ENCODE peak calls at places on chromosome 3, in five cellular contexts. D, R, W, T and X are unnamed samples.

GRCh38 chr3:458614-459375 is 262.2 kb downstream of the CHL1 start:
- DNase-seq in D (no peak), W (no peak), R (no peak), T (no peak), X (no peak)

GRCh38 chr3:71172951-71173350 is 410.6 kb downstream of the FOXP1 start:
- DNase-seq in D (no peak), R (no peak), T (no peak), W (no peak), X (no peak)

GRCh38 chr3:149783576-149783975 is 8.8 kb downstream of the ANKUB1 start:
- DNase-seq in R (peak; percentile 10), W (no peak), D (peak; percentile 61), T (no peak), X (peak; percentile 29)

GRCh38 chr3:15205934-15206661 is at the start of gene CAPN7:
- DNase-seq in W (peak; percentile 88), R (peak; percentile 91), D (peak; percentile 96), T (peak; percentile 98), X (peak; percentile 98)

GRCh38 chr3:3170998-3171397 is 8.5 kb downstream of the CRBN start:
- DNase-seq in R (peak; percentile 40), T (no peak), W (peak; percentile 48), D (peak; percentile 58), X (no peak)

GRCh38 chr3:153458881-153459280 is 296.9 kb downstream of the RAP2B start:
- DNase-seq in D (no peak), T (no peak), W (no peak), R (no peak), X (no peak)

GRCh38 chr3:181564222-181564621 is 147.5 kb upstream of the SOX2 start:
- DNase-seq in R (no peak), T (no peak), W (no peak), D (no peak), X (no peak)

GRCh38 chr3:30681276-30682211 is 75.1 kb downstream of the TGFBR2 start:
- DNase-seq in D (peak; percentile 90), R (no peak), W (no peak), T (peak; percentile 40), X (no peak)

GRCh38 chr3:134918448-134918847 is 123.4 kb downstream of the EPHB1 start:
- DNase-seq in D (no peak), W (no peak), R (no peak), T (no peak), X (no peak)

GRCh38 chr3:45199837-45200648 is 26.0 kb downstream of the TMEM158 start:
- DNase-seq in R (peak; percentile 95), D (peak; percentile 96), T (no peak), W (peak; percentile 41), X (peak; percentile 85)

GRCh38 chr3:152323834-152324233 is 55.1 kb downstream of the MBNL1 start:
- DNase-seq in D (no peak), R (no peak), T (no peak), W (no peak), X (no peak)

GRCh38 chr3:17640466-17640865 is 102.0 kb downstream of the TBC1D5 start:
- DNase-seq in T (no peak), D (peak; percentile 26), W (no peak), R (no peak), X (no peak)

GRCh38 chr3:124812291-124813265 is 74.6 kb downstream of the ITGB5 start:
- DNase-seq in T (peak; percentile 72), D (peak; percentile 90), R (peak; percentile 42), W (no peak), X (peak; percentile 93)

GRCh38 chr3:127226946-127227842 is 34.3 kb downstream of the PRR23E start:
- DNase-seq in T (no peak), R (peak; percentile 77), W (peak; percentile 68), D (peak; percentile 6), X (no peak)

GRCh38 chr3:48269592-48269991 is 28.7 kb downstream of the ZNF589 start:
- DNase-seq in W (no peak), D (no peak), T (no peak), R (no peak), X (no peak)

GRCh38 chr3:45140392-45140791 is 5.8 kb downstream of the CDCP1 start:
- DNase-seq in W (no peak), D (peak; percentile 86), R (peak; percentile 25), T (no peak), X (peak; percentile 91)

GRCh38 chr3:69273895-69274294 is 112.0 kb downstream of the FRMD4B start:
- DNase-seq in T (no peak), W (no peak), D (no peak), R (no peak), X (no peak)

GRCh38 chr3:176554791-176555330 is 642.4 kb downstream of the TBL1XR1 start:
- DNase-seq in W (no peak), D (peak; percentile 14), T (no peak), R (no peak), X (no peak)

GRCh38 chr3:15428539-15428938 is 1.1 kb downstream of the EAF1 start:
- DNase-seq in W (no peak), D (peak; percentile 61), R (peak; percentile 44), T (no peak), X (peak; percentile 87)

GRCh38 chr3:149480326-149481017 is 6.0 kb downstream of the TM4SF4 start:
- DNase-seq in T (peak; percentile 79), D (peak; percentile 94), R (peak; percentile 93), W (peak; percentile 88), X (peak; percentile 88)

DNA sequence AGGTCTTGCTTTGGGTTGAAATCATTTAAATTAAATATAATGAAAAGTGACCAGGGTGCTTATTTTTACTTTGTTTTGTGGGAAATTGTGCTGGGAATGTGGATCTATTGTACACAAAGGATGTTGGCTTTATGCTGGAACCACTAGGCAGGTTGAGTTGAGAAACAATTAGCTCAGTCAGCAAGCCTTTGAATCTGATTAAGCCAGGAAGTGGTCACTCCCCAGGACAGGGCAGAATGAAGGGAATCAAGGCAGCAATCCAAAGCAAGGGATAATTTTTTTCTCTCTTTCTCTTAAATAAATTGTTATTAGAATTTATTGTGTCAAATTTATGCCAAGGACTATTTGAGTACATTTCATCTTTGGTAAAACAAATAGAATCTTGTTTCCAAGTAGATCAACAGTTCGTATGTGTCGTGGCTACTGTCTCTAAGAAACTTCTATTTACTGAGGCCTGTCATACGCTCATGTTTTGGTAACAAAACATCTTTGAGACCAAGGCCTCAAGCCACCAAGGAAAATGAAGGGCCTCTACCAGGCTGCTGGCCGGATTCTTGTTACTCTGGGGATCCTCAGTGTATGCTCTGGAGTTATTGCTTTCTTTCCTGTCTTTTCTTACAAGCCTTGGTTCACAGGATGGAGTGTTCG is at the start of gene TMEM212:
- DNase-seq in D (no peak), W (peak; percentile 11), T (no peak), R (peak; percentile 53), X (no peak)
- H3K4me1 ChIP-seq in D (peaks cover 3% of the 10 kb centered on the region), W (no peaks in the 10 kb centered on the region), T (no peaks in the 10 kb centered on the region), R (no peaks in the 10 kb centered on the region), X (peaks cover 37% of the 10 kb centered on the region)

DNA sequence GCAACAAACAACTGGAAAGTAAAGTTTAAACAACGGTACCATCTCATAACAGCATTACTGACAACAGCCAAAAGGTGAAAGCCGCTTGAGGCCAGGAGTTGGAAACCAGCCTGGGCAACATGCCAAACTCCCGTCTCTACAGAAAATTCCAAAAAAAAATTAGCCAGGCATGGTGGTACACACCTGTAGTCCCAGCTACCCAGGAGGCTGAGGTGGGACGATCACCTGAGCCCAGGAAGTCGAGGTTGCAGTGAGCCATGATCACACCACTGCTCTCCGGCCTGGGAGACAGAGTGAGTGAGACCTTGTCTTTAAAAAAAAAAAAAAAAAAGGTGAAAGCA is 4.4 kb downstream of the TNK2 start:
- DNase-seq in T (no peak), W (no peak), D (no peak), R (no peak), X (no peak)
- H3K4me1 ChIP-seq in T (peaks cover 42% of the 10 kb centered on the region), W (peaks cover 14% of the 10 kb centered on the region), D (peaks cover 47% of the 10 kb centered on the region), R (peaks cover 2% of the 10 kb centered on the region), X (peaks cover 49% of the 10 kb centered on the region)

GRCh38 chr3:112126501-112126900 is 6.5 kb downstream of the GCSAM start:
- DNase-seq in T (no peak), D (no peak), R (peak; percentile 96), W (peak; percentile 80), X (no peak)
- H3K4me1 ChIP-seq in T (no peaks in the 10 kb centered on the region), D (no peaks in the 10 kb centered on the region), R (peaks cover 9% of the 10 kb centered on the region), W (peaks cover 37% of the 10 kb centered on the region), X (no peaks in the 10 kb centered on the region)

DNA sequence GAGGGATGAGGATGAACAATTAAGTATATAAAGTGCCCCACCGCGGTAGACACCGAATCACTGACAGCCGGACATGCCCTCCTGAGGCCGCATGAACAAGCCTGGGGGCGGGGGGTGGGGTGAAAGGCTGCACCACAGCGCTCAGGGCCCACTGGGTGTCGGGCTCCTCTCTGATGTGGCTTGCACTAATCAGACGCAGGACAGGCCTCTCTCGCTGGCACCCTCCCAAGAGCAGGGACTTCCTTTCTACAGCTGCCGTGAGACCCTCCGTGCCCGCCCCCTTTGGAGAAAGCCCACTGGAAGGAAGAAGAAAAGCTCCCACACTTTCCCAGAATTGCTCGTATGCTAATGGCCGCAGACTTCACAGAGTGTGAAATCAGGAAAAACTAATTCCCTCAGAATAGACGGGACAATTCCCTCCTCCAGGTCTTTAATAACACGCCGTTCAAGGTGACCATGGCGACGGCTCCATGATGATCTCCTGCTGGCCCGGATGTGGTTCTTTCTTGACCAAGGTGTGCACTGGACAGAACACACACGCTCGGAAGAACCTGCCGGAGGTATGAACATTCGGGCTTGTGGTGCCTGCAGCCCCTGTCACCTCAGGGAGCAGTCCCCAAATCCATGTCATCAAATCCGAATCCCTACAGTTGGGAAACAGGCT is 32.0 kb downstream of the IQSEC1 start:
- DNase-seq in D (no peak), W (no peak), T (no peak), R (no peak), X (no peak)
- H3K4me1 ChIP-seq in D (peaks cover 3% of the 10 kb centered on the region), W (no peaks in the 10 kb centered on the region), T (no peaks in the 10 kb centered on the region), R (no peaks in the 10 kb centered on the region), X (no peaks in the 10 kb centered on the region)

GRCh38 chr3:190105876-190106275 is 14.8 kb downstream of the P3H2 start:
- DNase-seq in D (no peak), R (no peak), W (no peak), T (no peak), X (no peak)

GRCh38 chr3:190097025-190097424 is 23.7 kb downstream of the P3H2 start:
- DNase-seq in W (no peak), T (no peak), R (no peak), D (no peak), X (no peak)

GRCh38 chr3:190099099-190099498 is 21.6 kb downstream of the P3H2 start:
- DNase-seq in R (no peak), T (no peak), W (no peak), D (no peak), X (no peak)

GRCh38 chr3:190097617-190098016 is 23.1 kb downstream of the P3H2 start:
- DNase-seq in W (peak; percentile 57), D (no peak), T (no peak), R (peak; percentile 70), X (peak; percentile 39)

DNA sequence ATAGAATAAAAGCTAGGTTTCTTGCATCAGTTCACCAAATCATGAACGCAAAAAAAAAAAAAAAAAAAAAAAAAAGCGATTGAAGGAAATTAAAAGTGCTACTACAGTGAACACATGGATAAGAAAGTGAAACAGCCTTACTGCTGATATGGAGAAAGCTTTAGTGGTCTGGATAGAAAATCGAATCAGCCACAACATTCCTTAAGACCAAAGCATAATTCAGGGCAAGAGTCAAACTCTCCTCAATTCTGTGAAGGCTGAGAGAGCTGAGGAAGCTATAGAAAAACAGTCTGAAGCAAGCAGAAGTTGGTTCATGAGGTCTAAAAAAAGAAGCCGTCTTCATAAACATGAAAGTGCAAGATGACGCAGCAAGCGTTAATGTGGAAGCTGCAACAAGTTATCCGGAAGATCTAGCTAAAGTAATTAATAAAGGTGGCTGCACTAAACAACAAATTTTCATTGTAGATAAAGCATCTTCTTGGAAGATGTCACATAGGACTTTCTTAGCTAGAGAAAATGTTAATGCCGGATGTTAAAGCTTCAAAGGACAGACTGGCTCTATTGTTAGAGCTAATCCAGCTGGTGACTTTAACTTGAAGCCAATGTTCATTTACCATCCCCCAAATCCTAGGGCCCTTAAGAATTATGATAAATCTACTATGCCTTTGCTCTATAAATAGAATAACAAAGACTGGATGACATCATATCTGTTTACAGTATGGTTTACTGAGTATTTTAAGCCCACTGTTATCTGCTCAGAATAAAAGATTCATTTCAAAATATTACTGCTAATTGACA is 19.2 kb downstream of the P3H2 start:
- DNase-seq in W (peak; percentile 45), T (no peak), R (no peak), D (no peak), X (peak; percentile 79)
- H3K4me1 ChIP-seq in W (peaks cover 19% of the 10 kb centered on the region), T (no peaks in the 10 kb centered on the region), R (no peaks in the 10 kb centered on the region), D (no peaks in the 10 kb centered on the region), X (peaks cover 33% of the 10 kb centered on the region)